ENCODE peak calls at places on chromosomes 4 and X, in ten cellular contexts. L is lower lobe of right lung; C is AG10803; F is fibroblast of lung; X is cardiac muscle cell; G is IMR-90; J is OCI-LY7; N is upper lobe of right lung; V is sigmoid colon; S is CD8-positive, alpha-beta T cell. H is an unnamed sample.

GRCh38 chr4:108651068-108651794 is 832 bp downstream of the OSTC start:
- DNase-seq in V (no peak), X (peak; percentile 63), J (peak; percentile 45), C (peak; percentile 70), G (peak; percentile 72), N (no peak), S (no peak), L (no peak), F (peak; percentile 72), H (peak; percentile 66)

GRCh38 chr4:74608151-74608949 is 163.4 kb downstream of the AREG start:
- DNase-seq in G (peak; percentile 61), F (peak; percentile 67), X (peak; percentile 46), C (no peak), J (no peak), S (no peak), L (no peak), N (no peak), V (no peak), H (no peak)

GRCh38 chr4:102114118-102114630 is 231.1 kb downstream of the SLC39A8 start:
- DNase-seq in J (no peak), C (no peak), S (no peak), L (no peak), F (peak; percentile 20), X (no peak), G (no peak), V (no peak), N (no peak), H (no peak)

GRCh38 chr4:22515888-22516541 is at the start of gene ADGRA3:
- DNase-seq in S (peak; percentile 9), L (peak; percentile 78), G (peak; percentile 51), F (peak; percentile 72), X (peak; percentile 84), V (peak; percentile 88), N (peak; percentile 90), C (peak; percentile 70), J (no peak), H (peak; percentile 75)

GRCh38 chr4:107069049-107069448 is 32.9 kb upstream of the DKK2 start:
- DNase-seq in X (peak; percentile 47), N (no peak), V (no peak), L (no peak), F (peak; percentile 79), C (peak; percentile 40), S (no peak), J (no peak), G (peak; percentile 7), H (peak; percentile 54)

GRCh38 chrX:41265615-41266014 is 68.3 kb upstream of the DDX3X start:
- DNase-seq in L (no peak), G (peak; percentile 69), C (peak; percentile 80), S (peak; percentile 32), F (peak; percentile 73), V (peak; percentile 83), X (peak; percentile 29), N (no peak), J (no peak), H (peak; percentile 79)

GRCh38 chr4:142297313-142297712 is 548.8 kb downstream of the INPP4B start:
- DNase-seq in N (no peak), F (no peak), J (no peak), G (no peak), V (no peak), S (no peak), C (no peak), L (no peak), X (no peak), H (no peak)

GRCh38 chr4:76665139-76665538 is 230.1 kb downstream of the SHROOM3 start:
- DNase-seq in V (no peak), F (peak; percentile 82), J (no peak), G (peak; percentile 43), C (peak; percentile 69), N (no peak), L (peak; percentile 64), X (no peak), S (no peak), H (peak; percentile 27)

GRCh38 chr4:147843162-147843561 is 111.3 kb downstream of the ARHGAP10 start:
- DNase-seq in C (no peak), X (no peak), L (no peak), V (no peak), S (no peak), F (no peak), G (no peak), J (peak; percentile 19), N (no peak), H (no peak)

GRCh38 chr4:25131396-25131795 is 28.9 kb downstream of the SEPSECS start:
- DNase-seq in V (no peak), G (no peak), C (no peak), L (no peak), N (no peak), J (no peak), X (no peak), S (no peak), F (no peak), H (no peak)

GRCh38 chr4:159103406-159104131 is 690 bp downstream of the RAPGEF2 start:
- DNase-seq in J (peak; percentile 30), F (peak; percentile 47), V (peak; percentile 75), L (peak; percentile 74), N (peak; percentile 81), G (peak; percentile 23), S (peak; percentile 40), C (peak; percentile 29), X (peak; percentile 49), H (peak; percentile 52)

GRCh38 chr4:133146574-133147198 is 2.4 kb upstream of the PCDH10 start:
- DNase-seq in C (peak; percentile 35), J (no peak), F (peak; percentile 53), N (no peak), X (peak; percentile 68), S (no peak), L (no peak), G (peak; percentile 40), V (peak; percentile 62), H (peak; percentile 75)

DNA sequence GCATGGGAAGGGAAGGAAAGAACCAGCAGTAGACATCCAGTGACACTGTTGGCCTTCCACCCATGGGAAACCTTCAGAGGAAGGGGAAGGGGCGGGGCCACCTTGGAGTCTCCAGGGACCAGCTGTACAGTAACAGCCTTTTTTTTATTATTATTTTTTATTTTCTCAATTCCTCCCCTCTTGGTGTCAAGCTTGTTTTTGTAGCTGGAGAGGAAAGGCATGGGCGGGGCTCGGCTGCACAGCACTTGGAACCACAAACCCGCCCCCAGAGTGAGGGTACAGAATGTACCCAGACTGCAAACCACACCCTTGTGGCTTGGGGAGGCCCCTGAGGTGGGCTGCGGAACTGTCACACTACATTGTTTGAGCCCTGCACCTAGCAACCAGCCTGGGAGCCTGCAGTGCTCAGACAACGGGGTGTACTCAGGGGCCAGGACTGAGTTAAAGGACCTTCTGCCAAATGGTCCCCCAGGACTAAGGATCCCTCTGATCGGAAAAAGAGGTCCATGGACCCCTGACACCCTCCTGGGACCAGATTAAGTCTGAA is 45.7 kb downstream of the PRPS1 start:
- DNase-seq in X (peak; percentile 95), S (peak; percentile 93), C (peak; percentile 29), G (no peak), J (peak; percentile 84), F (no peak), V (peak; percentile 93), N (peak; percentile 91), L (peak; percentile 93), H (peak; percentile 94)
- H3K4me3 ChIP-seq in X (no peak overlapping the region), S (peak overlapping the region; percentile 78), C (no peak overlapping the region), G (no peak overlapping the region), J (peak overlapping the region; percentile 88), F (peak overlapping the region; percentile 90), V (no peak overlapping the region), N (peak overlapping the region; percentile 25), L (peak overlapping the region; percentile 55), H (no peak overlapping the region)

GRCh38 chrX:104310657-104311056 is 55.9 kb upstream of the ESX1 start:
- DNase-seq in J (no peak), S (no peak), X (no peak), V (no peak), F (no peak), G (no peak), C (no peak), L (no peak), N (no peak), H (no peak)

GRCh38 chrX:104306180-104306579 is 51.4 kb upstream of the ESX1 start:
- DNase-seq in S (no peak), J (no peak), V (no peak), F (no peak), X (no peak), L (no peak), N (no peak), C (no peak), G (no peak), H (no peak)

GRCh38 chrX:104310084-104310483 is 55.4 kb upstream of the ESX1 start:
- DNase-seq in S (no peak), C (peak; percentile 41), F (peak; percentile 41), X (peak; percentile 53), N (no peak), J (no peak), G (peak; percentile 47), L (no peak), V (no peak), H (peak; percentile 49)

GRCh38 chrX:104307341-104307740 is 52.6 kb upstream of the ESX1 start:
- DNase-seq in X (no peak), V (no peak), N (no peak), J (no peak), F (peak; percentile 53), G (no peak), S (no peak), L (no peak), C (no peak), H (no peak)

GRCh38 chrX:104309169-104309568 is 54.4 kb upstream of the ESX1 start:
- DNase-seq in X (no peak), S (no peak), N (no peak), F (no peak), L (no peak), G (no peak), J (no peak), V (no peak), C (no peak), H (no peak)
- TF ChIP-seq CTCF in X (peak; percentile 10), S (no peak), N (no peak), F (no peak), L (no peak), G (no peak), J (no peak), V (no peak), C (no peak), H (peak; percentile 3)

DNA sequence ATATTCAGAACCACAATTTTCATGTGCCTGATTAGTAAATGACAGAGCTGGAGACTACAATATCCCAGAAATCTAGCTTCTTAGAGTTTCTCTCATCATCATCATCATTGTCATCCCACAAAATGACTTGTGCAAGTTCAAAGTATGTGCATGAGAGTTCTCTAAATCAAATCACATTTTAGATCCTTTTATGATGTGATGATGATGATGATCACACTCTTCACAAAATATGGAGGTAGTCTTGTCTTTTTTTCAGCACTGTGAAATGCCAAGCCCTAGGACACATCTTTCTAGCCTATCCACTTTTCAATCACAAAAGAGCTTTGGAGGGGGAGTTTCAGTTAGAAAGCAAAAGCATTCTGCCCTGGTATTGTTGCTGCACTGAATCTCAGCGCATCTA is 7.4 kb downstream of the MBNL3 start:
- DNase-seq in X (no peak), L (no peak), G (no peak), F (no peak), N (no peak), J (no peak), C (no peak), S (no peak), V (no peak), H (no peak)
- H3K4me3 ChIP-seq in X (no peak overlapping the region), L (no peak overlapping the region), G (no peak overlapping the region), F (no peak overlapping the region), N (no peak overlapping the region), J (peak overlapping the region; percentile 78), C (no peak overlapping the region), S (no peak overlapping the region), V (no peak overlapping the region), H (no peak overlapping the region)

DNA sequence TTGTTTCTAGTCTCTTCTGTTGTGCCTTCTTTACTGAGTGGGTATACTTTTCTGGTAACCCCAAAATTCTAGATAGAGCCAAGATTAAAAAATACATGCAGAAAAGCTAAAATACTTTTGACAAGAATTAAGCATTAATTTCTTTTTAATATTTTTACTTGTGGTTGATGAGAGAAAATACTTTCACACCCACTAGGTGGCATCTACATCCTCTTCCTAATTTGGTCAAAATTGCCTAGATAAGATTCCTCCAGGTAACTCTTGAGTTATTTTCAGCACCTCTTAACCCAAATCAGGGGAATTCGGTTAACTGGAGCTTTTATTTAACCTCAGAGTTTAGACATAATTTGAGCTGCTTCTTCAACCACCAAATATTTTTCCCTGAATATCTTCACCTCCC is 28.4 kb upstream of the COX7B2 start:
- DNase-seq in N (no peak), X (peak; percentile 12), S (no peak), L (no peak), C (no peak), J (no peak), G (no peak), V (no peak), F (peak; percentile 22), H (no peak)
- TF ChIP-seq CTCF in N (no peak), X (peak; percentile 26), S (no peak), L (no peak), C (no peak), J (peak; percentile 65), G (peak; percentile 36), V (no peak), F (no peak), H (peak; percentile 32)